ENCODE peak calls at places on chromosomes 1 and 21, in six cellular contexts. D is heart right ventricle, E is cardiac fibroblast, W is H4, T is uterus, Y is H54. Q is an unnamed sample.

GRCh38 chr1:55826413-55827080 is 611.4 kb upstream of the USP24 start:
- DNase-seq in E (no peak), Y (no peak), W (no peak), D (no peak), T (no peak), Q (no peak)

GRCh38 chr1:170231669-170232068 is 85.9 kb downstream of the NTMT2 start:
- DNase-seq in D (no peak), E (no peak), Y (no peak), T (no peak), W (no peak), Q (no peak)

GRCh38 chr1:158145173-158145719 is 35.4 kb upstream of the CD1D start:
- DNase-seq in E (peak), Y (no peak), D (peak), W (peak), T (peak), Q (no peak)

GRCh38 chr1:115114308-115114707 is 25.0 kb upstream of the TSPAN2 start:
- DNase-seq in E (no peak), D (no peak), T (no peak), W (peak), Y (no peak), Q (no peak)

GRCh38 chr1:71351438-71351837 is 270.6 kb upstream of the ZRANB2 start:
- DNase-seq in Y (no peak), D (no peak), T (no peak), E (peak), W (no peak), Q (no peak)

GRCh38 chr1:150256549-150257341 is 829 bp upstream of the CA14 start:
- DNase-seq in T (no peak), W (no peak), D (no peak), E (no peak), Y (no peak), Q (no peak)

GRCh38 chr1:223299553-223299952 is 64.4 kb downstream of the SUSD4 start:
- DNase-seq in D (no peak), Y (no peak), E (no peak), T (no peak), W (no peak), Q (no peak)

GRCh38 chr1:243735457-243735856 is 114.6 kb downstream of the AKT3 start:
- DNase-seq in Y (no peak), T (no peak), E (no peak), W (no peak), D (no peak), Q (no peak)

GRCh38 chr1:177170756-177171535 is at the start of gene BRINP2:
- DNase-seq in W (peak), T (no peak), E (peak), D (peak), Y (no peak), Q (peak)

GRCh38 chr1:41501581-41501980 is 17.1 kb upstream of the EDN2 start:
- DNase-seq in T (no peak), Y (no peak), E (no peak), W (no peak), D (no peak), Q (no peak)

GRCh38 chr1:56516539-56517252 is 62.7 kb downstream of the PLPP3 start:
- DNase-seq in Y (no peak), D (no peak), T (no peak), W (peak), E (peak), Q (peak)

GRCh38 chr1:212118167-212118871 is 82.8 kb downstream of the DTL start:
- DNase-seq in E (peak), W (no peak), T (no peak), Y (no peak), D (no peak), Q (peak)

GRCh38 chr1:50335914-50336313 is 87.3 kb downstream of the DMRTA2 start:
- DNase-seq in Y (no peak), T (no peak), E (no peak), D (no peak), W (no peak), Q (no peak)

GRCh38 chr1:173355281-173356031 is 121.7 kb upstream of the PRDX6 start:
- DNase-seq in D (no peak), Y (no peak), E (no peak), W (no peak), T (no peak), Q (no peak)

GRCh38 chr21:45153358-45154318 is 79.3 kb downstream of the ADARB1 start:
- DNase-seq in D (no peak), T (no peak), W (no peak), Y (no peak), E (peak), Q (no peak)

GRCh38 chr1:109821831-109822745 is 58.4 kb upstream of the EPS8L3 start:
- DNase-seq in E (peak), T (no peak), Y (peak), D (peak), W (no peak), Q (peak)

GRCh38 chr1:193355179-193355578 is 168.8 kb upstream of the B3GALT2 start:
- DNase-seq in E (peak), W (peak), D (no peak), T (no peak), Y (no peak), Q (no peak)

GRCh38 chr1:22105611-22106207 is 37.2 kb downstream of the WNT4 start:
- DNase-seq in D (no peak), T (peak), Y (no peak), W (peak), E (peak), Q (no peak)

GRCh38 chr1:1359668-1360468 is 1.5 kb upstream of the MXRA8 start:
- DNase-seq in W (peak), E (peak), D (peak), T (peak), Y (no peak), Q (no peak)

GRCh38 chr1:165575700-165576099 is 31.9 kb downstream of the LRRC52 start:
- DNase-seq in W (no peak), Y (no peak), D (no peak), T (no peak), E (no peak), Q (no peak)

GRCh38 chr1:31431351-31431750 is 18.3 kb downstream of the SERINC2 start:
- DNase-seq in E (no peak), W (no peak), D (peak), T (no peak), Y (no peak), Q (no peak)

GRCh38 chr1:48493031-48493430 is 21.0 kb upstream of the SPATA6 start:
- DNase-seq in D (no peak), Y (no peak), E (no peak), W (no peak), T (no peak), Q (no peak)

GRCh38 chr1:187092104-187092503 is 263.4 kb downstream of the PLA2G4A start:
- DNase-seq in W (no peak), D (no peak), E (no peak), T (no peak), Y (no peak), Q (no peak)

GRCh38 chr1:153565529-153566374 is at the start of gene S100A2:
- DNase-seq in T (peak), Y (peak), W (peak), E (peak), D (no peak), Q (peak)

GRCh38 chr1:17789926-17790325 is 34.8 kb downstream of the ACTL8 start:
- DNase-seq in Y (no peak), W (no peak), T (no peak), D (no peak), E (no peak), Q (no peak)

GRCh38 chr1:36856126-36856525 is 178.2 kb downstream of the GRIK3 start:
- DNase-seq in Y (no peak), W (no peak), D (no peak), E (no peak), T (no peak), Q (no peak)

GRCh38 chr21:14585122-14585521 is 39.0 kb upstream of the SAMSN1 start:
- DNase-seq in W (no peak), T (no peak), E (no peak), Y (no peak), D (no peak), Q (no peak)

GRCh38 chr1:182003953-182004586 is 57.4 kb downstream of the ZNF648 start:
- DNase-seq in D (peak), Y (no peak), E (no peak), W (peak), T (peak), Q (no peak)

GRCh38 chr1:99365545-99365944 is 101.3 kb downstream of the PLPPR4 start:
- DNase-seq in T (no peak), W (no peak), E (no peak), D (no peak), Y (no peak), Q (no peak)